ENCODE peak calls at places on chromosomes 3 and 15, in six cellular contexts. One of them, this sample, is unnamed.

GRCh38 chr15:84142888-84143337 is 92.7 kb upstream of the GOLGA6L4 start:
- DNase-seq in H1: peak
- DNase-seq in IMR-90: peak
- DNase-seq in H9: peak
- DNase-seq in neuronal stem cell: peak
- DNase-seq in mesenchymal stem cell: peak
- DNase-seq in this sample: peak

GRCh38 chr15:51735211-51735610 is 2.2 kb downstream of the LYSMD2 start:
- DNase-seq in neuronal stem cell: no peak
- DNase-seq in H1: no peak
- DNase-seq in mesenchymal stem cell: no peak
- DNase-seq in H9: no peak
- DNase-seq in IMR-90: no peak
- DNase-seq in this sample: no peak

GRCh38 chr15:77791994-77792393 is 159.3 kb upstream of the LINGO1 start:
- DNase-seq in neuronal stem cell: no peak
- DNase-seq in mesenchymal stem cell: no peak
- DNase-seq in IMR-90: no peak
- DNase-seq in H1: no peak
- DNase-seq in H9: no peak
- DNase-seq in this sample: no peak

GRCh38 chr3:14451844-14452533 is 49.6 kb downstream of the SLC6A6 start:
- DNase-seq in H9: no peak
- DNase-seq in neuronal stem cell: no peak
- DNase-seq in IMR-90: peak
- DNase-seq in mesenchymal stem cell: peak
- DNase-seq in H1: no peak
- DNase-seq in this sample: no peak

GRCh38 chr3:43239755-43240154 is 46.6 kb upstream of the SNRK start:
- DNase-seq in H9: no peak
- DNase-seq in IMR-90: no peak
- DNase-seq in H1: no peak
- DNase-seq in mesenchymal stem cell: no peak
- DNase-seq in neuronal stem cell: no peak
- DNase-seq in this sample: no peak

GRCh38 chr3:178434206-178434805 is 101.9 kb upstream of the KCNMB2 start:
- DNase-seq in IMR-90: no peak
- DNase-seq in H1: no peak
- DNase-seq in neuronal stem cell: no peak
- DNase-seq in mesenchymal stem cell: peak
- DNase-seq in H9: no peak
- DNase-seq in this sample: no peak

GRCh38 chr15:76866716-76867321 is 38.3 kb downstream of the SCAPER start:
- DNase-seq in IMR-90: peak
- DNase-seq in H1: no peak
- DNase-seq in H9: no peak
- DNase-seq in mesenchymal stem cell: peak
- DNase-seq in neuronal stem cell: peak
- DNase-seq in this sample: peak

GRCh38 chr3:150733373-150733935 is 29.5 kb downstream of the SIAH2 start:
- DNase-seq in IMR-90: no peak
- DNase-seq in H9: no peak
- DNase-seq in mesenchymal stem cell: no peak
- DNase-seq in H1: no peak
- DNase-seq in neuronal stem cell: no peak
- DNase-seq in this sample: no peak

GRCh38 chr3:193870376-193871092 is 265.4 kb upstream of the HES1 start:
- DNase-seq in neuronal stem cell: no peak
- DNase-seq in IMR-90: peak
- DNase-seq in mesenchymal stem cell: peak
- DNase-seq in H9: peak
- DNase-seq in H1: no peak
- DNase-seq in this sample: peak

GRCh38 chr3:38538773-38539353 is 42.7 kb downstream of the EXOG start:
- DNase-seq in mesenchymal stem cell: no peak
- DNase-seq in IMR-90: no peak
- DNase-seq in neuronal stem cell: no peak
- DNase-seq in H9: no peak
- DNase-seq in H1: no peak
- DNase-seq in this sample: no peak

GRCh38 chr3:47594792-47595191 is 16.1 kb upstream of the CSPG5 start:
- DNase-seq in mesenchymal stem cell: no peak
- DNase-seq in H9: no peak
- DNase-seq in H1: peak
- DNase-seq in IMR-90: no peak
- DNase-seq in neuronal stem cell: no peak
- DNase-seq in this sample: peak

GRCh38 chr15:25106209-25106608 is 151.4 kb downstream of the SNRPN start:
- DNase-seq in IMR-90: no peak
- DNase-seq in neuronal stem cell: no peak
- DNase-seq in mesenchymal stem cell: no peak
- DNase-seq in H9: no peak
- DNase-seq in H1: no peak
- DNase-seq in this sample: no peak

GRCh38 chr15:67832965-67833503 is 6.8 kb downstream of the RNU6-1 start:
- DNase-seq in mesenchymal stem cell: no peak
- DNase-seq in H1: no peak
- DNase-seq in H9: peak
- DNase-seq in IMR-90: no peak
- DNase-seq in neuronal stem cell: no peak
- DNase-seq in this sample: no peak

GRCh38 chr15:56058986-56059385 is 65.6 kb upstream of the NEDD4 start:
- DNase-seq in neuronal stem cell: no peak
- DNase-seq in mesenchymal stem cell: no peak
- DNase-seq in H9: no peak
- DNase-seq in H1: no peak
- DNase-seq in IMR-90: no peak
- DNase-seq in this sample: no peak

GRCh38 chr3:8500208-8500961 is 1.2 kb upstream of the LMCD1 start:
- DNase-seq in H9: peak
- DNase-seq in H1: no peak
- DNase-seq in mesenchymal stem cell: peak
- DNase-seq in IMR-90: peak
- DNase-seq in neuronal stem cell: no peak
- DNase-seq in this sample: peak

GRCh38 chr15:53454535-53454842 is 305.0 kb downstream of the WDR72 start:
- DNase-seq in IMR-90: no peak
- DNase-seq in neuronal stem cell: no peak
- DNase-seq in H1: no peak
- DNase-seq in H9: no peak
- DNase-seq in mesenchymal stem cell: no peak
- DNase-seq in this sample: no peak

GRCh38 chr3:123158330-123158729 is 43.4 kb upstream of the SEC22A start:
- DNase-seq in IMR-90: no peak
- DNase-seq in mesenchymal stem cell: no peak
- DNase-seq in H1: no peak
- DNase-seq in neuronal stem cell: no peak
- DNase-seq in H9: peak
- DNase-seq in this sample: no peak

GRCh38 chr3:23804441-23805227 is 1.1 kb upstream of the UBE2E1 start:
- DNase-seq in mesenchymal stem cell: peak
- DNase-seq in IMR-90: no peak
- DNase-seq in neuronal stem cell: no peak
- DNase-seq in H9: no peak
- DNase-seq in H1: no peak
- DNase-seq in this sample: peak

GRCh38 chr3:149342413-149343340 is 9.2 kb upstream of the TM4SF18 start:
- DNase-seq in neuronal stem cell: no peak
- DNase-seq in H9: no peak
- DNase-seq in IMR-90: peak
- DNase-seq in H1: no peak
- DNase-seq in mesenchymal stem cell: peak
- DNase-seq in this sample: no peak

GRCh38 chr3:13037458-13038117 is 35.6 kb downstream of the IQSEC1 start:
- DNase-seq in neuronal stem cell: no peak
- DNase-seq in IMR-90: peak
- DNase-seq in H9: no peak
- DNase-seq in mesenchymal stem cell: no peak
- DNase-seq in H1: no peak
- DNase-seq in this sample: peak

GRCh38 chr3:162400697-162401096 is 904.1 kb downstream of the OTOL1 start:
- DNase-seq in H9: no peak
- DNase-seq in neuronal stem cell: no peak
- DNase-seq in mesenchymal stem cell: no peak
- DNase-seq in IMR-90: no peak
- DNase-seq in H1: no peak
- DNase-seq in this sample: no peak

GRCh38 chr3:17431477-17432045 is 310.9 kb downstream of the TBC1D5 start:
- DNase-seq in IMR-90: peak
- DNase-seq in mesenchymal stem cell: no peak
- DNase-seq in neuronal stem cell: no peak
- DNase-seq in H9: no peak
- DNase-seq in H1: no peak
- DNase-seq in this sample: no peak

GRCh38 chr15:80660114-80660513 is 35.0 kb upstream of the ABHD17C start:
- DNase-seq in neuronal stem cell: peak
- DNase-seq in H9: peak
- DNase-seq in mesenchymal stem cell: peak
- DNase-seq in IMR-90: peak
- DNase-seq in H1: no peak
- DNase-seq in this sample: peak

GRCh38 chr3:184485906-184486305 is 75.7 kb upstream of the EPHB3 start:
- DNase-seq in neuronal stem cell: no peak
- DNase-seq in H1: no peak
- DNase-seq in H9: no peak
- DNase-seq in IMR-90: no peak
- DNase-seq in mesenchymal stem cell: no peak
- DNase-seq in this sample: no peak

GRCh38 chr3:30473374-30474051 is 132.9 kb upstream of the TGFBR2 start:
- DNase-seq in mesenchymal stem cell: peak
- DNase-seq in neuronal stem cell: no peak
- DNase-seq in H1: no peak
- DNase-seq in H9: no peak
- DNase-seq in IMR-90: peak
- DNase-seq in this sample: peak

GRCh38 chr3:30475038-30475808 is 131.2 kb upstream of the TGFBR2 start:
- DNase-seq in IMR-90: no peak
- DNase-seq in H1: no peak
- DNase-seq in mesenchymal stem cell: no peak
- DNase-seq in neuronal stem cell: no peak
- DNase-seq in H9: no peak
- DNase-seq in this sample: peak

GRCh38 chr3:30477149-30477921 is 129.1 kb upstream of the TGFBR2 start:
- DNase-seq in H1: no peak
- DNase-seq in mesenchymal stem cell: no peak
- DNase-seq in H9: no peak
- DNase-seq in IMR-90: no peak
- DNase-seq in neuronal stem cell: no peak
- DNase-seq in this sample: no peak

GRCh38 chr3:30475809-30476178 is 130.6 kb upstream of the TGFBR2 start:
- DNase-seq in IMR-90: no peak
- DNase-seq in neuronal stem cell: no peak
- DNase-seq in mesenchymal stem cell: no peak
- DNase-seq in H9: no peak
- DNase-seq in H1: no peak
- DNase-seq in this sample: no peak

DNA sequence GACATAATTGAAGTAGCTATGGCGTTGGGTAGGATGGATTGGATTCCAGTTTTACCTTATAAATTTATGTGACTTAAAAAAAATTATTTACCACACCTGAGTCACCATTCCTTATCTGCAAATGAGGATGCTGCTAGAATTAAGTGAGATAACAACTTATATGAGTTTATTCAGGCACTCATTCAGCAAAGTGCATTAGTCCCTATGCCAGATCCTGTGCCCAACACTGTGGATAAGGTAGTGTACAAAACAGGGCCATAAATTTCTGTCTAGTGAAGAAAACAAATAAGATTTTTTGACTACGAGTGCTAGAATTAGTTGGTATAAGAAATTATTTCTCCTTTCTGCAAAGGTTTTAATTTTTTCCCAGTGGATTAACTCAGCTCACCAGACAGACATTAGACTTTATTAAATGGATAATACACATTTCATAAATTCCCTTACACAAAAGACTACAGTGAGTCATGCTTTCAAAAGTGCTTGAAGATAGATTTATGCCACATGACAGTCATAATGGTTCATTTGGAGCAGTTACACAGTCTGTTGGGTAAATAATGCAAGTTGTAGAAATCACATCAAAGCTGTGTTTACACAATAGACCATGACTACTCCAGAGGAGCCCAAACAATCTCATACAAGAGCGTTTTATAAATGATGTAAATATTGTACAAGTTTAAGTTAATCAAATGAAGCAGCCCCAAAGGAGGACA is 129.9 kb upstream of the TGFBR2 start:
- DNase-seq in H1: no peak
- DNase-seq in IMR-90: peak
- DNase-seq in H9: no peak
- DNase-seq in neuronal stem cell: no peak
- DNase-seq in mesenchymal stem cell: peak
- DNase-seq in this sample: peak
- H4K8ac ChIP-seq in H1: no peak
- H4K8ac ChIP-seq in IMR-90: no peak
- H4K8ac ChIP-seq in H9: no peak
- H4K8ac ChIP-seq in neuronal stem cell: no peak
- H4K8ac ChIP-seq in mesenchymal stem cell: no peak
- H4K8ac ChIP-seq in this sample: no peak

GRCh38 chr3:71951842-71952241 is 166.9 kb upstream of the PROK2 start:
- DNase-seq in IMR-90: no peak
- DNase-seq in mesenchymal stem cell: no peak
- DNase-seq in H1: no peak
- DNase-seq in H9: no peak
- DNase-seq in neuronal stem cell: no peak
- DNase-seq in this sample: no peak
- H2AFZ ChIP-seq in IMR-90: no peak
- H2AFZ ChIP-seq in mesenchymal stem cell: no peak
- H2AFZ ChIP-seq in H1: no peak
- H2AFZ ChIP-seq in H9: no peak
- H2AFZ ChIP-seq in neuronal stem cell: no peak
- H2AFZ ChIP-seq in this sample: no peak

GRCh38 chr15:92817339-92817886 is 82.7 kb upstream of the CHD2 start:
- DNase-seq in H9: no peak
- DNase-seq in H1: no peak
- DNase-seq in mesenchymal stem cell: no peak
- DNase-seq in IMR-90: no peak
- DNase-seq in neuronal stem cell: no peak
- DNase-seq in this sample: no peak
- H4K8ac ChIP-seq in H9: no peak
- H4K8ac ChIP-seq in H1: no peak
- H4K8ac ChIP-seq in mesenchymal stem cell: no peak
- H4K8ac ChIP-seq in IMR-90: peak
- H4K8ac ChIP-seq in neuronal stem cell: no peak
- H4K8ac ChIP-seq in this sample: no peak

DNA sequence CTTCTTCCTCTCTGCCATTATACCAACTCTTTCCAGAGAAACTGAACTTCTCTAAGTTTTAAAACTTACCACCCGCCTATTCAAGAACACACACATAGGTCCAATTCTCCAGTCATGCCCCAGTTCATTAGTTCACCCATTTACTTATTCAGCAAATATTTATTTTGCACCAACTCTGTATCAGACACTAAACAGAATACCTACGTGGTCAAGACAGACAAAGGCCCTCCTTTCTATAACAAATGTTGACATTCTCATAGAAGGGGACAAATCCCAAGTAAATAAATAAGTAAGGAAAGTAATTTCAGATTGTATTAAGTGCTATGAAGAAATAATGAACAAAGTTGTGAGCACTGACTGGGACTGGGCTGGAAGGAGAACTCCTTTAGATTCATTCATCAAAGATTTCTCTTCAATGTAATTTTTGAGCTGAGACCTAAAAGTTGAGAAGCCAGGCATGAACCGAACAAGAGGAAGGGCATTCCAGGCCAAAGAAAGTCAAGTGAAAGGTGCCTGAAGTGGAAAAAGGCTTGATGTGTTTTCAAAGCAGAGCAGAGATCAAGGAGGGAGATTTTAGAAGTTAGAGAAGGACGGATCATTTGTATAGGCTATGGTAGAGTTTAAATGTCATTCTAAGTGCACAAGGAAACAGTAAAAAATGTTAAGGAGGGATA is 120.4 kb downstream of the P3H2 start:
- DNase-seq in IMR-90: no peak
- DNase-seq in mesenchymal stem cell: no peak
- DNase-seq in H9: no peak
- DNase-seq in H1: no peak
- DNase-seq in neuronal stem cell: no peak
- DNase-seq in this sample: no peak
- H2AFZ ChIP-seq in IMR-90: no peak
- H2AFZ ChIP-seq in mesenchymal stem cell: no peak
- H2AFZ ChIP-seq in H9: no peak
- H2AFZ ChIP-seq in H1: no peak
- H2AFZ ChIP-seq in neuronal stem cell: peak
- H2AFZ ChIP-seq in this sample: no peak